ENCODE peak calls at places on chromosomes 12 and 14, in six cellular contexts. N is neural progenitor cell; R is NB4; K is NCI-H82; L is CD8-positive, alpha-beta memory T cell; W is NCI-H345. V is an unnamed sample.

GRCh38 chr14:82796081-82796480 is 1262.4 kb upstream of the SEL1L start:
- DNase-seq in N (peak; percentile 66), R (no peak), K (peak; percentile 91), L (no peak), W (no peak), V (peak; percentile 44)

GRCh38 chr14:93078830-93079229 is 36.9 kb downstream of the ITPK1 start:
- DNase-seq in N (no peak), R (no peak), K (no peak), L (no peak), W (no peak), V (no peak)

GRCh38 chr14:63290741-63291286 is 27.9 kb downstream of the GPHB5 start:
- DNase-seq in N (peak; percentile 18), R (peak; percentile 16), K (no peak), L (no peak), W (no peak), V (no peak)

GRCh38 chr14:68541128-68541896 is 251.6 kb downstream of the ZFP36L1 start:
- DNase-seq in N (no peak), R (no peak), K (no peak), L (no peak), W (no peak), V (no peak)

GRCh38 chr12:80677994-80678393 is 29.4 kb upstream of the MYF6 start:
- DNase-seq in N (no peak), R (no peak), K (no peak), L (no peak), W (no peak), V (no peak)

GRCh38 chr12:93946542-93947150 is 201.7 kb upstream of the PLXNC1 start:
- DNase-seq in N (no peak), R (no peak), K (no peak), L (no peak), W (no peak), V (no peak)

GRCh38 chr14:48853159-48853558 is 733.0 kb downstream of the RPS29 start:
- DNase-seq in N (no peak), R (no peak), K (no peak), L (no peak), W (no peak), V (no peak)

GRCh38 chr12:128138125-128138524 is 128.8 kb upstream of the TMEM132C start:
- DNase-seq in N (no peak), R (no peak), K (no peak), L (no peak), W (no peak), V (no peak)

GRCh38 chr12:121976950-121977349 is 44.7 kb upstream of the BCL7A start:
- DNase-seq in N (no peak), R (no peak), K (peak; percentile 48), L (no peak), W (no peak), V (no peak)

GRCh38 chr12:10283028-10283427 is 24.6 kb upstream of the KLRD1 start:
- DNase-seq in N (no peak), R (no peak), K (no peak), L (no peak), W (peak; percentile 25), V (no peak)

GRCh38 chr12:51348116-51348515 is 1.6 kb upstream of the CELA1 start:
- DNase-seq in N (no peak), R (no peak), K (no peak), L (no peak), W (no peak), V (no peak)

GRCh38 chr12:69330475-69331473 is 17.4 kb upstream of the LYZ start:
- DNase-seq in N (peak; percentile 46), R (peak; percentile 68), K (peak; percentile 68), L (peak; percentile 77), W (no peak), V (peak; percentile 16)

GRCh38 chr12:109310247-109311125 is 1.4 kb upstream of the FOXN4 start:
- DNase-seq in N (peak; percentile 36), R (peak; percentile 61), K (peak; percentile 73), L (no peak), W (peak; percentile 70), V (peak; percentile 58)

GRCh38 chr12:93921511-93921910 is 226.9 kb upstream of the PLXNC1 start:
- DNase-seq in N (no peak), R (no peak), K (no peak), L (no peak), W (no peak), V (no peak)

GRCh38 chr12:76424941-76425340 is 76.7 kb upstream of the BBS10 start:
- DNase-seq in N (no peak), R (no peak), K (no peak), L (no peak), W (no peak), V (no peak)

GRCh38 chr14:93269341-93270068 is 62.4 kb downstream of the UBR7 start:
- DNase-seq in N (peak; percentile 17), R (peak; percentile 52), K (no peak), L (no peak), W (no peak), V (no peak)

GRCh38 chr12:54385251-54385914 is 850 bp upstream of the ZNF385A start:
- DNase-seq in N (peak; percentile 68), R (peak; percentile 56), K (peak; percentile 92), L (no peak), W (no peak), V (peak; percentile 92)

GRCh38 chr14:65006251-65006721 is 19.6 kb downstream of the FNTB start:
- DNase-seq in N (no peak), R (peak; percentile 53), K (no peak), L (no peak), W (no peak), V (no peak)

GRCh38 chr14:32010561-32011188 is 66.4 kb upstream of the ARHGAP5 start:
- DNase-seq in N (no peak), R (no peak), K (no peak), L (no peak), W (no peak), V (no peak)

GRCh38 chr14:60646202-60646886 is 2.9 kb downstream of the SIX1 start:
- DNase-seq in N (peak; percentile 51), R (peak; percentile 46), K (peak; percentile 30), L (no peak), W (no peak), V (no peak)

GRCh38 chr14:50533806-50534205 is 1.4 kb upstream of the MAP4K5 start:
- DNase-seq in N (no peak), R (peak; percentile 25), K (no peak), L (no peak), W (no peak), V (no peak)

GRCh38 chr14:73758392-73759182 is 44.4 kb upstream of the PNMA1 start:
- DNase-seq in N (peak; percentile 83), R (peak; percentile 93), K (peak; percentile 90), L (peak; percentile 69), W (peak; percentile 81), V (peak; percentile 89)

GRCh38 chr14:93937519-93937918 is 10.4 kb downstream of the FAM181A start:
- DNase-seq in N (no peak), R (no peak), K (no peak), L (no peak), W (no peak), V (no peak)

GRCh38 chr12:27549801-27550652 is 26.0 kb downstream of the PPFIBP1 start:
- DNase-seq in N (no peak), R (peak; percentile 100), K (peak; percentile 25), L (no peak), W (peak; percentile 71), V (no peak)

V was measured in WERI-Rb-1.